ENCODE peak calls at places on chromosomes 7 and 10, in ten cellular contexts. One of them, this sample, is unnamed.

GRCh38 chr7:137130751-137131158 is 212.8 kb downstream of the PTN start:
- DNase-seq in sigmoid colon: no peak
- DNase-seq in CD8-positive, alpha-beta T cell: no peak
- DNase-seq in astrocyte: peak; percentile 94
- DNase-seq in lung: no peak
- DNase-seq in spleen: peak; percentile 47
- DNase-seq in suprapubic skin: no peak
- DNase-seq in A673: no peak
- DNase-seq in IMR-90: peak; percentile 82
- DNase-seq in PC-9: peak; percentile 53
- DNase-seq in this sample: no peak

GRCh38 chr10:113679463-113680171 is at the start of gene CASP7:
- DNase-seq in sigmoid colon: peak; percentile 90
- DNase-seq in CD8-positive, alpha-beta T cell: peak; percentile 83
- DNase-seq in astrocyte: peak; percentile 55
- DNase-seq in lung: peak; percentile 78
- DNase-seq in spleen: peak; percentile 94
- DNase-seq in suprapubic skin: peak; percentile 83
- DNase-seq in A673: peak; percentile 97
- DNase-seq in IMR-90: peak; percentile 68
- DNase-seq in PC-9: peak; percentile 71
- DNase-seq in this sample: peak; percentile 68

GRCh38 chr10:79289801-79290200 is 57.5 kb upstream of the PPIF start:
- DNase-seq in sigmoid colon: no peak
- DNase-seq in CD8-positive, alpha-beta T cell: no peak
- DNase-seq in astrocyte: no peak
- DNase-seq in lung: no peak
- DNase-seq in spleen: no peak
- DNase-seq in suprapubic skin: no peak
- DNase-seq in A673: no peak
- DNase-seq in IMR-90: no peak
- DNase-seq in PC-9: peak; percentile 82
- DNase-seq in this sample: no peak

GRCh38 chr10:73773152-73773879 is 8.5 kb upstream of the CHCHD1 start:
- DNase-seq in sigmoid colon: no peak
- DNase-seq in CD8-positive, alpha-beta T cell: no peak
- DNase-seq in astrocyte: no peak
- DNase-seq in lung: no peak
- DNase-seq in spleen: no peak
- DNase-seq in suprapubic skin: no peak
- DNase-seq in A673: peak; percentile 16
- DNase-seq in IMR-90: peak; percentile 13
- DNase-seq in PC-9: no peak
- DNase-seq in this sample: no peak

GRCh38 chr7:114047889-114048288 is 129.1 kb upstream of the PPP1R3A start:
- DNase-seq in sigmoid colon: no peak
- DNase-seq in CD8-positive, alpha-beta T cell: no peak
- DNase-seq in astrocyte: peak; percentile 66
- DNase-seq in lung: no peak
- DNase-seq in spleen: no peak
- DNase-seq in suprapubic skin: no peak
- DNase-seq in A673: no peak
- DNase-seq in IMR-90: peak; percentile 69
- DNase-seq in PC-9: no peak
- DNase-seq in this sample: no peak

GRCh38 chr10:129963831-129964501 is at the start of gene EBF3:
- DNase-seq in sigmoid colon: peak; percentile 84
- DNase-seq in CD8-positive, alpha-beta T cell: peak; percentile 55
- DNase-seq in astrocyte: no peak
- DNase-seq in lung: no peak
- DNase-seq in spleen: peak; percentile 74
- DNase-seq in suprapubic skin: peak; percentile 82
- DNase-seq in A673: peak; percentile 96
- DNase-seq in IMR-90: peak; percentile 50
- DNase-seq in PC-9: no peak
- DNase-seq in this sample: peak; percentile 15

GRCh38 chr10:9012312-9012711 is 957.8 kb downstream of the GATA3 start:
- DNase-seq in sigmoid colon: no peak
- DNase-seq in CD8-positive, alpha-beta T cell: no peak
- DNase-seq in astrocyte: peak; percentile 76
- DNase-seq in lung: no peak
- DNase-seq in spleen: no peak
- DNase-seq in suprapubic skin: no peak
- DNase-seq in A673: peak; percentile 7
- DNase-seq in IMR-90: peak; percentile 11
- DNase-seq in PC-9: no peak
- DNase-seq in this sample: no peak

GRCh38 chr7:139808401-139808800 is 20.7 kb upstream of the TBXAS1 start:
- DNase-seq in sigmoid colon: no peak
- DNase-seq in CD8-positive, alpha-beta T cell: no peak
- DNase-seq in astrocyte: no peak
- DNase-seq in lung: no peak
- DNase-seq in spleen: no peak
- DNase-seq in suprapubic skin: no peak
- DNase-seq in A673: no peak
- DNase-seq in IMR-90: no peak
- DNase-seq in PC-9: no peak
- DNase-seq in this sample: no peak

GRCh38 chr10:72335394-72336258 is 19.1 kb downstream of the DNAJB12 start:
- DNase-seq in sigmoid colon: peak; percentile 83
- DNase-seq in CD8-positive, alpha-beta T cell: peak; percentile 62
- DNase-seq in astrocyte: no peak
- DNase-seq in lung: no peak
- DNase-seq in spleen: peak; percentile 94
- DNase-seq in suprapubic skin: no peak
- DNase-seq in A673: no peak
- DNase-seq in IMR-90: no peak
- DNase-seq in PC-9: peak; percentile 47
- DNase-seq in this sample: peak; percentile 34

GRCh38 chr10:112343056-112343806 is 30.7 kb upstream of the ACSL5 start:
- DNase-seq in sigmoid colon: no peak
- DNase-seq in CD8-positive, alpha-beta T cell: no peak
- DNase-seq in astrocyte: no peak
- DNase-seq in lung: no peak
- DNase-seq in spleen: no peak
- DNase-seq in suprapubic skin: no peak
- DNase-seq in A673: no peak
- DNase-seq in IMR-90: no peak
- DNase-seq in PC-9: no peak
- DNase-seq in this sample: no peak

GRCh38 chr7:138036135-138036534 is 34.2 kb upstream of the CREB3L2 start:
- DNase-seq in sigmoid colon: no peak
- DNase-seq in CD8-positive, alpha-beta T cell: no peak
- DNase-seq in astrocyte: no peak
- DNase-seq in lung: no peak
- DNase-seq in spleen: no peak
- DNase-seq in suprapubic skin: no peak
- DNase-seq in A673: no peak
- DNase-seq in IMR-90: no peak
- DNase-seq in PC-9: no peak
- DNase-seq in this sample: no peak

GRCh38 chr10:21002097-21002878 is 105.2 kb upstream of the NEBL start:
- DNase-seq in sigmoid colon: no peak
- DNase-seq in CD8-positive, alpha-beta T cell: no peak
- DNase-seq in astrocyte: peak; percentile 49
- DNase-seq in lung: no peak
- DNase-seq in spleen: no peak
- DNase-seq in suprapubic skin: no peak
- DNase-seq in A673: no peak
- DNase-seq in IMR-90: peak; percentile 1
- DNase-seq in PC-9: no peak
- DNase-seq in this sample: no peak

GRCh38 chr10:79422178-79422892 is 23.1 kb downstream of the ZCCHC24 start:
- DNase-seq in sigmoid colon: peak; percentile 88
- DNase-seq in CD8-positive, alpha-beta T cell: no peak
- DNase-seq in astrocyte: peak; percentile 79
- DNase-seq in lung: no peak
- DNase-seq in spleen: peak; percentile 58
- DNase-seq in suprapubic skin: no peak
- DNase-seq in A673: peak; percentile 77
- DNase-seq in IMR-90: peak; percentile 96
- DNase-seq in PC-9: no peak
- DNase-seq in this sample: no peak

GRCh38 chr7:29972315-29972669 is 17.3 kb downstream of the SCRN1 start:
- DNase-seq in sigmoid colon: no peak
- DNase-seq in CD8-positive, alpha-beta T cell: no peak
- DNase-seq in astrocyte: no peak
- DNase-seq in lung: no peak
- DNase-seq in spleen: no peak
- DNase-seq in suprapubic skin: no peak
- DNase-seq in A673: no peak
- DNase-seq in IMR-90: no peak
- DNase-seq in PC-9: no peak
- DNase-seq in this sample: no peak

GRCh38 chr7:39624202-39624807 is 933 bp downstream of the RALA start:
- DNase-seq in sigmoid colon: no peak
- DNase-seq in CD8-positive, alpha-beta T cell: no peak
- DNase-seq in astrocyte: no peak
- DNase-seq in lung: no peak
- DNase-seq in spleen: no peak
- DNase-seq in suprapubic skin: no peak
- DNase-seq in A673: no peak
- DNase-seq in IMR-90: no peak
- DNase-seq in PC-9: peak; percentile 29
- DNase-seq in this sample: no peak

GRCh38 chr7:27097686-27098492 is 2.1 kb upstream of the HOXA1 start:
- DNase-seq in sigmoid colon: peak; percentile 70
- DNase-seq in CD8-positive, alpha-beta T cell: no peak
- DNase-seq in astrocyte: peak; percentile 49
- DNase-seq in lung: no peak
- DNase-seq in spleen: no peak
- DNase-seq in suprapubic skin: peak; percentile 62
- DNase-seq in A673: no peak
- DNase-seq in IMR-90: peak; percentile 52
- DNase-seq in PC-9: peak; percentile 28
- DNase-seq in this sample: no peak
- H3K9me3 ChIP-seq in sigmoid colon: no peaks in the 10 kb centered on the region
- H3K9me3 ChIP-seq in CD8-positive, alpha-beta T cell: no peaks in the 10 kb centered on the region
- H3K9me3 ChIP-seq in astrocyte: no peaks in the 10 kb centered on the region
- H3K9me3 ChIP-seq in lung: peaks cover 2% of the 10 kb centered on the region
- H3K9me3 ChIP-seq in spleen: no peaks in the 10 kb centered on the region
- H3K9me3 ChIP-seq in suprapubic skin: no peaks in the 10 kb centered on the region
- H3K9me3 ChIP-seq in A673: no peaks in the 10 kb centered on the region
- H3K9me3 ChIP-seq in IMR-90: no peaks in the 10 kb centered on the region
- H3K9me3 ChIP-seq in PC-9: no peaks in the 10 kb centered on the region
- H3K9me3 ChIP-seq in this sample: no peaks in the 10 kb centered on the region

DNA sequence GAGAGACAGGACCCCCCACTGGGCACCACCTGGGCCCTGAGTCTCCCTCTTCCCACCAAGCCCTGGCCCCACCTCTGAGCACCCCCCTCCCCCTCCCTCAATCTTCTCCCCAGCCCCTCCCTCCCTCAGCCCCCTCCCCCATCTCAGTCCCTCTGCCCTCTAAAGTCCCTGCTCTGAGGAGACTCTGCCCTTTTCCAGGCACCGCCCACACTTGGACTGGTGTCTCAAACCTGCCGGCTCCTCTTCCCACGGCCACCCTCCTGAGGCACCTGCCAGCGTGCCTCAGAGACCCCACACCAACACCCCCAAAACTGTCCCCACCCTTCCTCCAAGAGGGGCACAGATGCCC is 34.7 kb upstream of the HSPB1 start:
- DNase-seq in sigmoid colon: no peak
- DNase-seq in CD8-positive, alpha-beta T cell: no peak
- DNase-seq in astrocyte: no peak
- DNase-seq in lung: no peak
- DNase-seq in spleen: no peak
- DNase-seq in suprapubic skin: no peak
- DNase-seq in A673: no peak
- DNase-seq in IMR-90: no peak
- DNase-seq in PC-9: no peak
- DNase-seq in this sample: no peak
- H3K4me3 ChIP-seq in sigmoid colon: no peak overlapping the region
- H3K4me3 ChIP-seq in CD8-positive, alpha-beta T cell: no peak overlapping the region
- H3K4me3 ChIP-seq in astrocyte: no peak overlapping the region
- H3K4me3 ChIP-seq in lung: no peak overlapping the region
- H3K4me3 ChIP-seq in spleen: no peak overlapping the region
- H3K4me3 ChIP-seq in suprapubic skin: no peak overlapping the region
- H3K4me3 ChIP-seq in A673: peak overlapping the region; percentile 50
- H3K4me3 ChIP-seq in IMR-90: no peak overlapping the region
- H3K4me3 ChIP-seq in PC-9: no peak overlapping the region
- H3K4me3 ChIP-seq in this sample: no peak overlapping the region

GRCh38 chr10:131674130-131674529 is 226.7 kb upstream of the PPP2R2D start:
- DNase-seq in sigmoid colon: no peak
- DNase-seq in CD8-positive, alpha-beta T cell: no peak
- DNase-seq in astrocyte: no peak
- DNase-seq in lung: no peak
- DNase-seq in spleen: peak; percentile 55
- DNase-seq in suprapubic skin: no peak
- DNase-seq in A673: no peak
- DNase-seq in IMR-90: no peak
- DNase-seq in PC-9: no peak
- DNase-seq in this sample: no peak

GRCh38 chr10:131675104-131675503 is 225.7 kb upstream of the PPP2R2D start:
- DNase-seq in sigmoid colon: peak; percentile 33
- DNase-seq in CD8-positive, alpha-beta T cell: no peak
- DNase-seq in astrocyte: no peak
- DNase-seq in lung: no peak
- DNase-seq in spleen: no peak
- DNase-seq in suprapubic skin: no peak
- DNase-seq in A673: no peak
- DNase-seq in IMR-90: no peak
- DNase-seq in PC-9: no peak
- DNase-seq in this sample: no peak

GRCh38 chr10:131676046-131676445 is 224.8 kb upstream of the PPP2R2D start:
- DNase-seq in sigmoid colon: peak; percentile 22
- DNase-seq in CD8-positive, alpha-beta T cell: no peak
- DNase-seq in astrocyte: no peak
- DNase-seq in lung: no peak
- DNase-seq in spleen: peak; percentile 49
- DNase-seq in suprapubic skin: no peak
- DNase-seq in A673: no peak
- DNase-seq in IMR-90: no peak
- DNase-seq in PC-9: no peak
- DNase-seq in this sample: no peak

GRCh38 chr10:131676448-131676847 is 224.4 kb upstream of the PPP2R2D start:
- DNase-seq in sigmoid colon: peak; percentile 11
- DNase-seq in CD8-positive, alpha-beta T cell: no peak
- DNase-seq in astrocyte: no peak
- DNase-seq in lung: no peak
- DNase-seq in spleen: no peak
- DNase-seq in suprapubic skin: no peak
- DNase-seq in A673: no peak
- DNase-seq in IMR-90: no peak
- DNase-seq in PC-9: no peak
- DNase-seq in this sample: no peak

GRCh38 chr10:131673396-131673795 is 227.4 kb upstream of the PPP2R2D start:
- DNase-seq in sigmoid colon: no peak
- DNase-seq in CD8-positive, alpha-beta T cell: no peak
- DNase-seq in astrocyte: no peak
- DNase-seq in lung: no peak
- DNase-seq in spleen: peak; percentile 37
- DNase-seq in suprapubic skin: no peak
- DNase-seq in A673: no peak
- DNase-seq in IMR-90: no peak
- DNase-seq in PC-9: no peak
- DNase-seq in this sample: no peak
- H3K9me3 ChIP-seq in sigmoid colon: no peaks in the 10 kb centered on the region
- H3K9me3 ChIP-seq in CD8-positive, alpha-beta T cell: no peaks in the 10 kb centered on the region
- H3K9me3 ChIP-seq in astrocyte: peaks cover 17% of the 10 kb centered on the region
- H3K9me3 ChIP-seq in lung: peaks cover 20% of the 10 kb centered on the region
- H3K9me3 ChIP-seq in spleen: peaks cover 17% of the 10 kb centered on the region
- H3K9me3 ChIP-seq in suprapubic skin: no peaks in the 10 kb centered on the region
- H3K9me3 ChIP-seq in A673: no peaks in the 10 kb centered on the region
- H3K9me3 ChIP-seq in IMR-90: peaks cover 58% of the 10 kb centered on the region
- H3K9me3 ChIP-seq in PC-9: no peaks in the 10 kb centered on the region
- H3K9me3 ChIP-seq in this sample: no peaks in the 10 kb centered on the region

GRCh38 chr10:624312-624604 is 65.2 kb downstream of the DIP2C start:
- DNase-seq in sigmoid colon: no peak
- DNase-seq in CD8-positive, alpha-beta T cell: no peak
- DNase-seq in astrocyte: no peak
- DNase-seq in lung: no peak
- DNase-seq in spleen: no peak
- DNase-seq in suprapubic skin: no peak
- DNase-seq in A673: no peak
- DNase-seq in IMR-90: no peak
- DNase-seq in PC-9: no peak
- DNase-seq in this sample: no peak
- H3K4me3 ChIP-seq in sigmoid colon: no peak overlapping the region
- H3K4me3 ChIP-seq in CD8-positive, alpha-beta T cell: no peak overlapping the region
- H3K4me3 ChIP-seq in astrocyte: no peak overlapping the region
- H3K4me3 ChIP-seq in lung: no peak overlapping the region
- H3K4me3 ChIP-seq in spleen: no peak overlapping the region
- H3K4me3 ChIP-seq in suprapubic skin: no peak overlapping the region
- H3K4me3 ChIP-seq in A673: no peak overlapping the region
- H3K4me3 ChIP-seq in IMR-90: no peak overlapping the region
- H3K4me3 ChIP-seq in PC-9: no peak overlapping the region
- H3K4me3 ChIP-seq in this sample: no peak overlapping the region